ENCODE peak calls at places on chromosomes 3 and 15, in six cellular contexts. H is CD8-positive, alpha-beta memory T cell; E is small intestine; Y is IMR-90; F is cardiac muscle cell; Q is adipocyte. W is an unnamed sample. For H3K4me1, the result is how much of the 10 kb centered on the place peaks cover.

GRCh38 chr3:123546133-123546755 is 38.6 kb downstream of the HACD2 start:
- DNase-seq in H (no peak), E (no peak), Y (peak), F (peak), Q (peak), W (no peak)

GRCh38 chr15:85414495-85414894 is 34.1 kb downstream of the AKAP13 start:
- DNase-seq in H (no peak), E (no peak), Y (peak), F (peak), Q (peak), W (no peak)

GRCh38 chr3:119681279-119681678 is 4.1 kb upstream of the COX17 start:
- DNase-seq in H (no peak), E (peak), Y (peak), F (peak), Q (peak), W (no peak)

GRCh38 chr3:53134631-53135232 is 4.5 kb upstream of the RFT1 start:
- DNase-seq in H (peak), E (peak), Y (peak), F (peak), Q (peak), W (peak)

GRCh38 chr15:73873889-73874511 is 636 bp downstream of the TBC1D21 start:
- DNase-seq in H (no peak), E (peak), Y (peak), F (peak), Q (peak), W (no peak)

GRCh38 chr3:8757551-8758518 is 11.6 kb downstream of the OXTR start:
- DNase-seq in H (no peak), E (no peak), Y (peak), F (peak), Q (no peak), W (no peak)

GRCh38 chr3:173109143-173109542 is 31.9 kb downstream of the SPATA16 start:
- DNase-seq in H (no peak), E (no peak), Y (no peak), F (no peak), Q (no peak), W (no peak)

GRCh38 chr3:111768571-111769100 is 90.4 kb upstream of the PHLDB2 start:
- DNase-seq in H (no peak), E (peak), Y (peak), F (peak), Q (peak), W (no peak)

GRCh38 chr15:76330281-76330680 is 6.3 kb upstream of the ISL2 start:
- DNase-seq in H (no peak), E (peak), Y (peak), F (peak), Q (peak), W (no peak)

GRCh38 chr3:129872107-129872506 is 21.4 kb downstream of the TMCC1 start:
- DNase-seq in H (no peak), E (no peak), Y (no peak), F (no peak), Q (no peak), W (no peak)

GRCh38 chr3:5787863-5788488 is 600.5 kb downstream of the EDEM1 start:
- DNase-seq in H (no peak), E (no peak), Y (no peak), F (no peak), Q (no peak), W (no peak)

GRCh38 chr3:157906627-157907026 is 199.6 kb downstream of the SHOX2 start:
- DNase-seq in H (no peak), E (no peak), Y (no peak), F (peak), Q (peak), W (no peak)

GRCh38 chr3:88078930-88079329 is 19.9 kb downstream of the ZNF654 start:
- DNase-seq in H (no peak), E (no peak), Y (no peak), F (no peak), Q (no peak), W (no peak)

GRCh38 chr3:2578560-2578959 is 479.9 kb downstream of the CNTN4 start:
- DNase-seq in H (no peak), E (no peak), Y (no peak), F (no peak), Q (no peak), W (no peak)

GRCh38 chr15:38682861-38683260 is 118.2 kb upstream of the RASGRP1 start:
- DNase-seq in H (no peak), E (no peak), Y (no peak), F (no peak), Q (no peak), W (no peak)

GRCh38 chr3:186361612-186362408 is at the start of gene DGKG:
- DNase-seq in H (no peak), E (peak), Y (no peak), F (peak), Q (peak), W (peak)

GRCh38 chr3:72633534-72633933 is 214.7 kb downstream of the SHQ1 start:
- DNase-seq in H (no peak), E (no peak), Y (no peak), F (no peak), Q (no peak), W (no peak)

GRCh38 chr3:7709383-7710082 is 792.1 kb upstream of the LMCD1 start:
- DNase-seq in H (no peak), E (no peak), Y (no peak), F (peak), Q (no peak), W (no peak)

GRCh38 chr3:41369838-41370237 is 170.5 kb downstream of the CTNNB1 start:
- DNase-seq in H (no peak), E (no peak), Y (no peak), F (no peak), Q (peak), W (no peak)

GRCh38 chr3:184164648-184165330 is 9.6 kb downstream of the DVL3 start:
- DNase-seq in H (no peak), E (no peak), Y (no peak), F (no peak), Q (no peak), W (no peak)

GRCh38 chr3:39130026-39130425 is 22.5 kb downstream of the TTC21A start:
- DNase-seq in H (no peak), E (no peak), Y (no peak), F (no peak), Q (no peak), W (no peak)

GRCh38 chr15:76285241-76285825 is 25.9 kb downstream of the ETFA start:
- DNase-seq in H (no peak), E (no peak), Y (peak), F (peak), Q (peak), W (no peak)

GRCh38 chr15:67076147-67076843 is 10.9 kb downstream of the SMAD3 start:
- DNase-seq in H (no peak), E (no peak), Y (peak), F (peak), Q (no peak), W (no peak)

GRCh38 chr3:123318374-123318773 is 116.6 kb downstream of the SEC22A start:
- DNase-seq in H (no peak), E (no peak), Y (no peak), F (no peak), Q (no peak), W (peak)

GRCh38 chr3:64349531-64349930 is 124.3 kb upstream of the PRICKLE2 start:
- DNase-seq in H (no peak), E (no peak), Y (no peak), F (no peak), Q (no peak), W (no peak)

GRCh38 chr3:64352596-64352989 is 127.3 kb upstream of the PRICKLE2 start:
- DNase-seq in H (no peak), E (no peak), Y (no peak), F (no peak), Q (no peak), W (no peak)

GRCh38 chr3:64353256-64353655 is 128.0 kb upstream of the PRICKLE2 start:
- DNase-seq in H (no peak), E (no peak), Y (peak), F (peak), Q (peak), W (no peak)

GRCh38 chr3:64354221-64354620 is 129.0 kb upstream of the PRICKLE2 start:
- DNase-seq in H (no peak), E (no peak), Y (peak), F (no peak), Q (no peak), W (no peak)

DNA sequence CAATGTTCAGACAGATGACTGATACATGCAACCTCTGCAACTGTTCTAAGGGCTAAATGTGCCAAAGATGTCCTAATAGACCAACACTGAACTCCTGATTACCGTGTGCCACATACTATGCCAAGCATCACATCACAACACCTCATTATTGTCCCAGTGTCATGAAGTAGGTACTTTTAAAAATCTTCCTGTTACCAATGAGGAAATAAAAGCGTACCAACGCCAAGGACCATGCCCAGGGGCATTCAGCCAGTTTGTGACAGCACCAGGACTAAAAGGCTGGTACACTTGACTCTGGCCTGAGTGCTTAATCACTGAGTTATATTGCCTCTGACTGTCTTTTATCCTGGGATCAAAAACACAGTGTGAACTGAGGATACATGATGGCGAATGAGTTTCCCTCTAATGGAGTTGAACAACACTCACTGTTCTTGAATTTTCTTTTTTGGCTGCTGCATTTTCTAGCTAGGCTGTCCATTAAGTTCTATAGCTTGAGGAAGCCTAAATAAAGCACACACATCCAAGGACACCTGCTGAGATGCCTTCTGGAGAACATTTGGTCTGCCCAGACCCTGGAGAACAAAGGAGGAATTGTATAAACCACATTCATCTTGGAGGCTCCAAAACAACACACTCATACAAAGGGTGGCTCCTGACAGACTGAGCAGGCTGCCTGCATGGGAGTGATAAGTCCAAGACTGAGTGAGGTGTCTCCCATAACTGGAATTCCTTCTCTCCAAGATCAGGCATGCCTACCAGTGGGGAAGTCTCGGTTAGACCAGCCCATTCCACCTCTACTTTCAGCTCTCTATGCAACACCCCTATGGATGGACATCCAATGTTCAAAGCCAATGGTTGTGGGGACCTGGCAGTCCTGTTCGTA is 126.7 kb upstream of the PRICKLE2 start:
- DNase-seq in H (no peak), E (no peak), Y (peak), F (peak), Q (no peak), W (peak)
- H3K4me1 ChIP-seq in H (under half), E (under half), Y (under half), F (under half), Q (under half), W (half or more)

GRCh38 chr15:98809273-98809672 is 160.9 kb downstream of the IGF1R start:
- DNase-seq in H (no peak), E (no peak), Y (no peak), F (no peak), Q (no peak), W (no peak)

GRCh38 chr15:98817745-98818144 is 169.4 kb downstream of the IGF1R start:
- DNase-seq in H (no peak), E (no peak), Y (no peak), F (no peak), Q (no peak), W (no peak)

GRCh38 chr15:98815207-98815606 is 166.9 kb downstream of the IGF1R start:
- DNase-seq in H (no peak), E (no peak), Y (no peak), F (no peak), Q (no peak), W (no peak)

GRCh38 chr15:98813956-98814355 is 165.6 kb downstream of the IGF1R start:
- DNase-seq in H (no peak), E (no peak), Y (peak), F (peak), Q (no peak), W (no peak)

DNA sequence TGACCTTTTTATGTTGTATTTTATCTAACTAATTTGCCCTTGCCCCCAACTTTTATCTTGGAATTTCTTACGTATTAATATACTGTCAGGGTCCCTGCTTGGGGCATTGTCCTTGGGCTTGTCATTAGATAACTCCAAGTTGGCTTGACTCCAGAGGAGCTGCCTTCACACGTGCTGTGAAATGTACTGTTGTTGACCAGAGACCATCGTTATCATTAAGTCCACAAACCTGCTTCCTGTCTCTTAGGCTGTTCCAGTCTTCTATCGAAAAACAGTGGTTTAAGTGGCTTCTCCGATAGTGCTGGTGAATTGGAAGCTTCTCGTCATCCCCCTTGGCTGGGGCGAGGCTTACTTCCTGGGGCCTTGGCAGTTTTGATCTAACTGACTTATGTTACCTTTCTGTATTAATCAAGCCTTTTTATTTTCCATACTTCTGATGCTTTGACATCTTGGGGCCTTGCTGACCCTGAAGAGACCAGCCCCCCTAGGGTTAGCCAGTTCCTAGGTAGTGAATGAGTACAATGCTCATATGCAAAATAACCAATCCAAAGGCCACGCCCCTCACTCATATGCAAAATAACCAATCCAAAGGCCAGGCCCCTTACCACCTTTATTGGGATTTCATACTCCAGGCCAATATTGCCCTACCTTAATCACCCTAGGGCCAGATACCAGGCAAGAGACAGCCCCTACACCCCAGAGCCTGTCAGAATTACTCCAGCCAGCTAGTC is 164.5 kb downstream of the IGF1R start:
- DNase-seq in H (no peak), E (no peak), Y (no peak), F (peak), Q (no peak), W (no peak)
- H3K4me1 ChIP-seq in H (under half), E (under half), Y (under half), F (under half), Q (under half), W (under half)

GRCh38 chr3:169454823-169455222 is 208.7 kb downstream of the MECOM start:
- DNase-seq in H (no peak), E (no peak), Y (peak), F (peak), Q (peak), W (no peak)

GRCh38 chr3:169456900-169457299 is 206.6 kb downstream of the MECOM start:
- DNase-seq in H (no peak), E (no peak), Y (no peak), F (no peak), Q (no peak), W (no peak)

GRCh38 chr3:169453256-169454059 is 210.1 kb downstream of the MECOM start:
- DNase-seq in H (no peak), E (peak), Y (no peak), F (no peak), Q (no peak), W (no peak)

GRCh38 chr3:169454060-169454317 is 209.5 kb downstream of the MECOM start:
- DNase-seq in H (no peak), E (no peak), Y (no peak), F (no peak), Q (no peak), W (no peak)

DNA sequence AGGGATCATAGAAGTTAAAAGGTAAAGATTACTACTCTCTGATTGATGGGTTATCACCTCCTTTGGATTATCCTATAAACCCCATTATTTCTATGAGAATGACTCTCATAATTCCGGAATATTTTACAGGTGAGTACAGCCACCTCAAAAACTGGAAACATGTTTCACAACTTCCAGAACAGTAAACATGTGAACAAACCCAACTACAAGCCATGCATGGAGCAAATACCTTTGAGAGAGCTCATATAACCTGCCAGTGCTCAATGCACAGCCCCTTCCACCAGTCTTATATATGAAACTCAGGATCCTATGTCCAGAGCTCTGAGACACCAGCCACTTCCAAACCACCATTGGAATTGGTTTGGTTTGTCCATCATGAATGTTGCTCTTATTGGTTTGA is 208.0 kb downstream of the MECOM start:
- DNase-seq in H (no peak), E (no peak), Y (no peak), F (no peak), Q (no peak), W (no peak)
- H3K4me1 ChIP-seq in H (under half), E (under half), Y (under half), F (under half), Q (under half), W (under half)

DNA sequence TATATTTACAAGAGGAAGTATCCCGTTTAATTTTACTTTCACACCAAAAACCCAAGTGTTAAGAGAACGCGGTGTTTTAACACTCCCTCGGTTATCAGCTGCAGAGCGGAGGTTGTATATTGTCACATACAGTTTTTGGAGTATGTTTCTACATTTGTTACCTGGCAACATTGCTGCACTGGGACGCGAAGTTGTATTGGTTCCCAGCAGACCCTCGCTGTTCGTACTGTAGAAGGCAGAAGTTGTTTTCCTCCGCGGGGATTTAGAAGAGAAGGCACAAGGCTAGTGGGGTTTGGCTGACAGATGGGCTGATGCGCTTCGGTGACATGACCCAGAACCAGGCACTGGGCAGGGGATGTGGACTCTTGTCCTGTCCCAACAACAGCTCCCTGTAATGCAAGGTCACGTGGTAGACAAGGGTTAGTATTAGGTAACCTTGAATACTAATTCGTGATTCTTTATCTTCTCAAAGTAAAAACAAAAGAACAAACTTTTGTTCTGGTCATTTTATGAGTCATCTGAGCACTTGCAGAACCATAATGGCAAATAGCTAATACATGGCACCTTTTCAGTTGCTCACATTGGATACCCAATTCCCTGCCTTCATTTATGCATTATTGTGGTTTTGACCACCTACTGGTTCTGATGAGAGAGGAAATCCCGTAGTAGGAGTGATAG is 230.4 kb upstream of the BHLHE40 start:
- DNase-seq in H (no peak), E (no peak), Y (no peak), F (no peak), Q (no peak), W (no peak)
- H3K4me1 ChIP-seq in H (under half), E (under half), Y (under half), F (under half), Q (under half), W (under half)